ENCODE peak calls at places on chromosome 15, in eight cellular contexts. M is right cardiac atrium, F is sciatic nerve, V is epithelial cell of proximal tubule, W is NAMALWA, H is EH, Q is H7, I is small intestine. Y is an unnamed sample.

GRCh38 chr15:43370310-43370974 is 401 bp downstream of the ZSCAN29 start:
- DNase-seq in M (peak; percentile 29), F (no peak), V (no peak), W (no peak), H (peak; percentile 53), Q (peak; percentile 73), I (no peak), Y (peak; percentile 42)

GRCh38 chr15:77637851-77638402 is 5.2 kb upstream of the LINGO1 start:
- DNase-seq in M (no peak), F (no peak), V (no peak), W (no peak), H (no peak), Q (no peak), I (no peak), Y (no peak)

GRCh38 chr15:27043770-27044169 is 72.8 kb downstream of the GABRG3 start:
- DNase-seq in M (no peak), F (no peak), V (no peak), W (no peak), H (no peak), Q (no peak), I (no peak), Y (no peak)

GRCh38 chr15:75776075-75776443 is 63.4 kb upstream of the CSPG4 start:
- DNase-seq in M (no peak), F (no peak), V (no peak), W (no peak), H (peak; percentile 77), Q (peak; percentile 42), I (no peak), Y (no peak)

GRCh38 chr15:68053701-68053996 is 466 bp upstream of the PIAS1 start:
- DNase-seq in M (no peak), F (no peak), V (no peak), W (no peak), H (no peak), Q (no peak), I (peak; percentile 6), Y (no peak)

GRCh38 chr15:34944946-34945345 is 24.6 kb downstream of the AQR start:
- DNase-seq in M (no peak), F (no peak), V (no peak), W (no peak), H (peak; percentile 53), Q (no peak), I (no peak), Y (no peak)

GRCh38 chr15:48592929-48593328 is 52.6 kb downstream of the FBN1 start:
- DNase-seq in M (no peak), F (no peak), V (no peak), W (no peak), H (peak; percentile 39), Q (no peak), I (no peak), Y (no peak)

GRCh38 chr15:84926491-84927220 is 42.2 kb downstream of the SLC28A1 start:
- DNase-seq in M (no peak), F (no peak), V (no peak), W (no peak), H (no peak), Q (no peak), I (no peak), Y (no peak)

GRCh38 chr15:72785452-72786243 is 2.1 kb upstream of the ADPGK start:
- DNase-seq in M (no peak), F (no peak), V (no peak), W (no peak), H (peak; percentile 35), Q (no peak), I (no peak), Y (no peak)

GRCh38 chr15:65033659-65034269 is 4.3 kb upstream of the MTFMT start:
- DNase-seq in M (no peak), F (no peak), V (no peak), W (peak; percentile 74), H (peak; percentile 60), Q (peak; percentile 54), I (peak; percentile 87), Y (peak; percentile 34)

GRCh38 chr15:95262866-95263564 is 1031.7 kb downstream of the MCTP2 start:
- DNase-seq in M (no peak), F (no peak), V (no peak), W (no peak), H (peak; percentile 94), Q (no peak), I (no peak), Y (no peak)

GRCh38 chr15:84840741-84841429 is 23.7 kb downstream of the ALPK3 start:
- DNase-seq in M (peak; percentile 78), F (no peak), V (peak; percentile 81), W (no peak), H (peak; percentile 83), Q (no peak), I (peak; percentile 83), Y (no peak)

GRCh38 chr15:65580287-65580686 is 30.6 kb downstream of the INTS14 start:
- DNase-seq in M (no peak), F (no peak), V (no peak), W (no peak), H (peak; percentile 84), Q (no peak), I (no peak), Y (peak; percentile 61)

GRCh38 chr15:94411279-94411678 is 179.9 kb downstream of the MCTP2 start:
- DNase-seq in M (no peak), F (no peak), V (no peak), W (no peak), H (no peak), Q (no peak), I (no peak), Y (no peak)

GRCh38 chr15:23687143-23687470 is at the start of gene NDN:
- DNase-seq in M (peak; percentile 58), F (peak; percentile 67), V (no peak), W (no peak), H (peak; percentile 37), Q (peak; percentile 90), I (peak; percentile 39), Y (peak; percentile 62)

GRCh38 chr15:63212050-63212973 is 22.9 kb downstream of the RAB8B start:
- DNase-seq in M (no peak), F (no peak), V (no peak), W (no peak), H (peak; percentile 86), Q (no peak), I (no peak), Y (no peak)

GRCh38 chr15:35305906-35306305 is 220.8 kb upstream of the NANOGP8 start:
- DNase-seq in M (no peak), F (no peak), V (peak; percentile 47), W (no peak), H (peak; percentile 94), Q (no peak), I (no peak), Y (no peak)

GRCh38 chr15:40500584-40501330 is 30.0 kb downstream of the CHST14 start:
- DNase-seq in M (no peak), F (no peak), V (no peak), W (no peak), H (peak; percentile 45), Q (no peak), I (no peak), Y (no peak)

GRCh38 chr15:25171856-25172687 is 217.3 kb downstream of the SNRPN start:
- DNase-seq in M (peak; percentile 2), F (peak; percentile 32), V (no peak), W (no peak), H (no peak), Q (no peak), I (no peak), Y (peak; percentile 1)

GRCh38 chr15:70271422-70272088 is 173.8 kb upstream of the TLE3 start:
- DNase-seq in M (peak; percentile 56), F (no peak), V (peak; percentile 90), W (no peak), H (peak; percentile 96), Q (peak; percentile 64), I (no peak), Y (peak; percentile 31)

GRCh38 chr15:91289324-91289723 is 189.3 kb downstream of the SV2B start:
- DNase-seq in M (no peak), F (no peak), V (no peak), W (peak; percentile 54), H (no peak), Q (peak; percentile 29), I (no peak), Y (peak; percentile 13)

GRCh38 chr15:80595391-80595790 is 99.7 kb upstream of the ABHD17C start:
- DNase-seq in M (no peak), F (no peak), V (no peak), W (no peak), H (peak; percentile 49), Q (no peak), I (no peak), Y (no peak)

GRCh38 chr15:71013446-71013845 is 101.8 kb upstream of the THSD4 start:
- DNase-seq in M (no peak), F (no peak), V (no peak), W (no peak), H (no peak), Q (no peak), I (no peak), Y (no peak)

GRCh38 chr15:26722621-26723160 is 50.2 kb downstream of the GABRB3 start:
- DNase-seq in M (no peak), F (no peak), V (no peak), W (no peak), H (no peak), Q (no peak), I (no peak), Y (no peak)

GRCh38 chr15:31461911-31462480 is 135.4 kb downstream of the KLF13 start:
- DNase-seq in M (no peak), F (peak; percentile 26), V (no peak), W (peak; percentile 59), H (no peak), Q (peak; percentile 62), I (no peak), Y (no peak)

GRCh38 chr15:40536501-40536900 is 28.3 kb downstream of the CCDC32 start:
- DNase-seq in M (no peak), F (no peak), V (no peak), W (no peak), H (peak; percentile 18), Q (no peak), I (no peak), Y (no peak)

GRCh38 chr15:52651868-52652267 is 27.3 kb downstream of the ATOSA start:
- DNase-seq in M (peak; percentile 63), F (peak; percentile 66), V (peak; percentile 65), W (no peak), H (peak; percentile 90), Q (peak; percentile 56), I (peak; percentile 66), Y (peak; percentile 63)

GRCh38 chr15:76865548-76865991 is 39.6 kb downstream of the SCAPER start:
- DNase-seq in M (no peak), F (no peak), V (no peak), W (no peak), H (no peak), Q (no peak), I (no peak), Y (no peak)

GRCh38 chr15:70096975-70097336 is 761 bp downstream of the TLE3 start:
- DNase-seq in M (no peak), F (no peak), V (no peak), W (no peak), H (no peak), Q (peak; percentile 65), I (no peak), Y (no peak)

GRCh38 chr15:100759698-100760356 is 119.8 kb upstream of the ALDH1A3 start:
- DNase-seq in M (no peak), F (no peak), V (peak; percentile 4), W (no peak), H (peak; percentile 82), Q (peak; percentile 28), I (peak; percentile 23), Y (no peak)

GRCh38 chr15:96058103-96058851 is 272.2 kb upstream of the NR2F2 start:
- DNase-seq in M (no peak), F (no peak), V (no peak), W (peak; percentile 20), H (no peak), Q (no peak), I (no peak), Y (no peak)

GRCh38 chr15:85073556-85074194 is 92.0 kb downstream of the PDE8A start:
- DNase-seq in M (no peak), F (no peak), V (peak; percentile 37), W (no peak), H (peak; percentile 28), Q (no peak), I (no peak), Y (no peak)

GRCh38 chr15:67413770-67414429 is 107.0 kb upstream of the C15orf61 start:
- DNase-seq in M (no peak), F (no peak), V (no peak), W (no peak), H (peak; percentile 90), Q (no peak), I (no peak), Y (no peak)

GRCh38 chr15:31463521-31464102 is 137.0 kb downstream of the KLF13 start:
- DNase-seq in M (no peak), F (no peak), V (no peak), W (peak; percentile 26), H (no peak), Q (no peak), I (peak; percentile 48), Y (no peak)

Y was measured in WERI-Rb-1.